ENCODE peak calls at places on chromosomes 11 and 22, in six cellular contexts. One of them, this sample, is unnamed.
A peak's percentile ranks its signal among the peaks of the same experiment; 100 is the strongest.

GRCh38 chr11:82557274-82557673 is 176.4 kb downstream of the FAM181B start:
- DNase-seq in mucosa of descending colon: peak; percentile 25
- DNase-seq in activated CD8-positive, alpha-beta memory T cell treated with anti-CD3 and anti-CD28 coated beads for 48 hours: no peak
- DNase-seq in EL: no peak
- DNase-seq in endothelial cell: no peak
- DNase-seq in osteoblast: no peak
- DNase-seq in this sample: no peak

GRCh38 chr22:43330178-43331063 is 12.8 kb downstream of the SCUBE1 start:
- DNase-seq in endothelial cell: no peak
- DNase-seq in osteoblast: no peak
- DNase-seq in EL: no peak
- DNase-seq in activated CD8-positive, alpha-beta memory T cell treated with anti-CD3 and anti-CD28 coated beads for 48 hours: no peak
- DNase-seq in mucosa of descending colon: no peak
- DNase-seq in this sample: no peak

GRCh38 chr11:75786101-75786736 is 17.6 kb downstream of the DGAT2 start:
- DNase-seq in mucosa of descending colon: peak; percentile 67
- DNase-seq in endothelial cell: no peak
- DNase-seq in EL: no peak
- DNase-seq in activated CD8-positive, alpha-beta memory T cell treated with anti-CD3 and anti-CD28 coated beads for 48 hours: no peak
- DNase-seq in osteoblast: peak; percentile 44
- DNase-seq in this sample: peak; percentile 82

GRCh38 chr11:131858495-131858894 is 488.1 kb downstream of the NTM start:
- DNase-seq in EL: no peak
- DNase-seq in activated CD8-positive, alpha-beta memory T cell treated with anti-CD3 and anti-CD28 coated beads for 48 hours: no peak
- DNase-seq in endothelial cell: no peak
- DNase-seq in osteoblast: no peak
- DNase-seq in mucosa of descending colon: no peak
- DNase-seq in this sample: no peak

GRCh38 chr11:123260511-123261211 is 65.6 kb upstream of the CLMP start:
- DNase-seq in mucosa of descending colon: no peak
- DNase-seq in osteoblast: no peak
- DNase-seq in EL: peak; percentile 19
- DNase-seq in activated CD8-positive, alpha-beta memory T cell treated with anti-CD3 and anti-CD28 coated beads for 48 hours: no peak
- DNase-seq in endothelial cell: no peak
- DNase-seq in this sample: no peak

GRCh38 chr11:77999446-77999845 is 5.0 kb upstream of the INTS4 start:
- DNase-seq in EL: no peak
- DNase-seq in activated CD8-positive, alpha-beta memory T cell treated with anti-CD3 and anti-CD28 coated beads for 48 hours: no peak
- DNase-seq in mucosa of descending colon: no peak
- DNase-seq in endothelial cell: no peak
- DNase-seq in osteoblast: peak; percentile 54
- DNase-seq in this sample: no peak

GRCh38 chr11:120331301-120331966 is 4.8 kb upstream of the ARHGEF12 start:
- DNase-seq in osteoblast: peak; percentile 94
- DNase-seq in endothelial cell: no peak
- DNase-seq in mucosa of descending colon: no peak
- DNase-seq in EL: peak; percentile 95
- DNase-seq in activated CD8-positive, alpha-beta memory T cell treated with anti-CD3 and anti-CD28 coated beads for 48 hours: no peak
- DNase-seq in this sample: no peak

GRCh38 chr11:73325036-73325981 is 17.2 kb downstream of the ARHGEF17 start:
- DNase-seq in osteoblast: peak; percentile 92
- DNase-seq in activated CD8-positive, alpha-beta memory T cell treated with anti-CD3 and anti-CD28 coated beads for 48 hours: no peak
- DNase-seq in EL: peak; percentile 81
- DNase-seq in mucosa of descending colon: no peak
- DNase-seq in endothelial cell: no peak
- DNase-seq in this sample: peak; percentile 93

GRCh38 chr11:24386551-24387404 is 110.1 kb upstream of the LUZP2 start:
- DNase-seq in mucosa of descending colon: peak; percentile 5
- DNase-seq in EL: peak; percentile 45
- DNase-seq in osteoblast: no peak
- DNase-seq in endothelial cell: peak; percentile 8
- DNase-seq in activated CD8-positive, alpha-beta memory T cell treated with anti-CD3 and anti-CD28 coated beads for 48 hours: no peak
- DNase-seq in this sample: no peak

GRCh38 chr11:121482231-121483129 is 29.7 kb upstream of the SORL1-AS1 start:
- DNase-seq in osteoblast: no peak
- DNase-seq in mucosa of descending colon: no peak
- DNase-seq in endothelial cell: no peak
- DNase-seq in EL: no peak
- DNase-seq in activated CD8-positive, alpha-beta memory T cell treated with anti-CD3 and anti-CD28 coated beads for 48 hours: no peak
- DNase-seq in this sample: no peak

GRCh38 chr11:81674211-81674610 is 1059.5 kb downstream of the FAM181B start:
- DNase-seq in EL: no peak
- DNase-seq in endothelial cell: no peak
- DNase-seq in osteoblast: no peak
- DNase-seq in mucosa of descending colon: no peak
- DNase-seq in activated CD8-positive, alpha-beta memory T cell treated with anti-CD3 and anti-CD28 coated beads for 48 hours: no peak
- DNase-seq in this sample: no peak

GRCh38 chr11:13927496-13927895 is 35.0 kb upstream of the SPON1 start:
- DNase-seq in mucosa of descending colon: no peak
- DNase-seq in endothelial cell: no peak
- DNase-seq in EL: no peak
- DNase-seq in osteoblast: no peak
- DNase-seq in activated CD8-positive, alpha-beta memory T cell treated with anti-CD3 and anti-CD28 coated beads for 48 hours: no peak
- DNase-seq in this sample: no peak

GRCh38 chr11:73257342-73258103 is 14.6 kb upstream of the P2RY6 start:
- DNase-seq in activated CD8-positive, alpha-beta memory T cell treated with anti-CD3 and anti-CD28 coated beads for 48 hours: no peak
- DNase-seq in osteoblast: peak; percentile 95
- DNase-seq in mucosa of descending colon: no peak
- DNase-seq in EL: peak; percentile 98
- DNase-seq in endothelial cell: no peak
- DNase-seq in this sample: peak; percentile 95

This sample was measured in kidney.